ENCODE peak calls at places on chromosome 22, in four cellular contexts. S is fibroblast of lung, X is HL-60, B is mucosa of descending colon. T is an unnamed sample.

GRCh38 chr22:29457730-29458129 is 19.3 kb downstream of the RFPL1 start:
- DNase-seq in S (peak), X (no peak), B (no peak), T (no peak)

GRCh38 chr22:44711236-44711560 is 9.2 kb downstream of the PRR5 start:
- DNase-seq in S (no peak), X (no peak), B (no peak), T (no peak)

GRCh38 chr22:41308054-41308453 is 6.7 kb downstream of the ZC3H7B start:
- DNase-seq in S (no peak), X (no peak), B (no peak), T (no peak)

GRCh38 chr22:46057206-46057605 is 80.2 kb upstream of the WNT7B start:
- DNase-seq in S (peak), X (no peak), B (peak), T (no peak)

GRCh38 chr22:29004647-29005371 is 56.8 kb downstream of the C22orf31 start:
- DNase-seq in S (peak), X (no peak), B (peak), T (no peak)

GRCh38 chr22:25847451-25847850 is 105.5 kb downstream of the MYO18B start:
- DNase-seq in S (no peak), X (no peak), B (no peak), T (no peak)

GRCh38 chr22:19817561-19818263 is 37.0 kb downstream of the GNB1L start:
- DNase-seq in S (no peak), X (no peak), B (no peak), T (no peak)

GRCh38 chr22:35335936-35336781 is 36.5 kb downstream of the TOM1 start:
- DNase-seq in S (no peak), X (no peak), B (no peak), T (no peak)

GRCh38 chr22:19930537-19931486 is 10.8 kb upstream of the COMT start:
- DNase-seq in S (no peak), X (no peak), B (peak), T (no peak)

GRCh38 chr22:29055192-29055830 is 6.3 kb downstream of the C22orf31 start:
- DNase-seq in S (no peak), X (no peak), B (no peak), T (no peak)

GRCh38 chr22:38927033-38927789 is 30.2 kb upstream of the APOBEC3A start:
- DNase-seq in S (peak), X (peak), B (peak), T (no peak)

GRCh38 chr22:28923826-28924732 is 40.7 kb downstream of the ZNRF3 start:
- DNase-seq in S (no peak), X (no peak), B (peak), T (no peak)

GRCh38 chr22:46788426-46789168 is 26.1 kb downstream of the TBC1D22A start:
- DNase-seq in S (no peak), X (no peak), B (no peak), T (no peak)

GRCh38 chr22:50696799-50697561 is 24.4 kb downstream of the SHANK3 start:
- DNase-seq in S (peak), X (no peak), B (peak), T (no peak)

GRCh38 chr22:29071261-29072045 is 1.4 kb upstream of the KREMEN1 start:
- DNase-seq in S (peak), X (peak), B (peak), T (no peak)

GRCh38 chr22:38316340-38317236 is 645 bp downstream of the CSNK1E start:
- DNase-seq in S (peak), X (peak), B (peak), T (no peak)

GRCh38 chr22:35648066-35649025 is at the start of gene APOL6:
- DNase-seq in S (peak), X (peak), B (no peak), T (no peak)

GRCh38 chr22:36790648-36791047 is 14.7 kb upstream of the IFT27 start:
- DNase-seq in S (no peak), X (no peak), B (no peak), T (no peak)

GRCh38 chr22:41504397-41504796 is 35.5 kb downstream of the ACO2 start:
- DNase-seq in S (no peak), X (no peak), B (no peak), T (no peak)

GRCh38 chr22:44126807-44127206 is 53.9 kb upstream of the PARVG start:
- DNase-seq in S (no peak), X (no peak), B (no peak), T (no peak)

GRCh38 chr22:43110444-43110926 is at the start of gene BIK:
- DNase-seq in S (peak), X (peak), B (peak), T (no peak)

GRCh38 chr22:35023692-35024363 is 42.1 kb upstream of the ISX start:
- DNase-seq in S (peak), X (peak), B (peak), T (no peak)

DNA sequence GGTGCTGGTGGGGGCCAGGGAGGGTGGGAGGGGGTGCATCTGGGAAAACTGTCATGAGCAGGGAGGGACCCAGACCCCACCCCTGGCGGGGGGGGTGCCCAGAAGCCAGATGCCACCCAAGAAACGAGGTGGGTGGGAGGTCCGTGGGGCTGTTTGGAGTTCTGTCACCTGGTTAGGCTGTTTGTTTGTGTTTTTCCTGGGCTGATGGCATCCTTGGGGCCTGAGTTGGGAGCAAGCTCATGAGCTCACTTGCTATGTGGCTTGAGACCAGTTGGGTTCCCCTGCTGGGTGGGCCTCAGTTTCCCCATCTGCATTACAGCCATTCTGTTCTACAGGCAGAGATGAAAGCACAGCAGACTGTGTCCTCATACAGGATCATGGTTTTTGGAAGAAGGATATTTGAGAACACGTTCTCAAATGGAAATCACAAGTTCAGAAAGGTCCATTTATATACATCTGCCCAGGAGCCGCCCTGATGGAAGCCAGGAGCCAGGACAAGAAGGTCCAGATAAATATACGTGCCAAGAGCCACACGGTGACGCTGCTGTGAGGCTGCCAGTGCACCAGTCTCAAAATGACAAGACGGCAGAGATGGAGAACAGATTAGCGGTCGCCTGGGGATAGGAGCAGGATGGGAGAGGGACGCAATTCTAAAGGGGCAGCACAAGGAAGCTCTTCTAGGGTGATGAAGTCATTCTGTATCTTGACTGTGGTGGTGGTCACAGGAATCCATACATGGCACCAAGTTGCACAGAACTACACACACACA is 312.9 kb downstream of the MN1 start:
- DNase-seq in S (peak), X (no peak), B (no peak), T (no peak)
- TF ChIP-seq CTCF in S (no peak), X (no peak), B (no peak), T (no peak)

DNA sequence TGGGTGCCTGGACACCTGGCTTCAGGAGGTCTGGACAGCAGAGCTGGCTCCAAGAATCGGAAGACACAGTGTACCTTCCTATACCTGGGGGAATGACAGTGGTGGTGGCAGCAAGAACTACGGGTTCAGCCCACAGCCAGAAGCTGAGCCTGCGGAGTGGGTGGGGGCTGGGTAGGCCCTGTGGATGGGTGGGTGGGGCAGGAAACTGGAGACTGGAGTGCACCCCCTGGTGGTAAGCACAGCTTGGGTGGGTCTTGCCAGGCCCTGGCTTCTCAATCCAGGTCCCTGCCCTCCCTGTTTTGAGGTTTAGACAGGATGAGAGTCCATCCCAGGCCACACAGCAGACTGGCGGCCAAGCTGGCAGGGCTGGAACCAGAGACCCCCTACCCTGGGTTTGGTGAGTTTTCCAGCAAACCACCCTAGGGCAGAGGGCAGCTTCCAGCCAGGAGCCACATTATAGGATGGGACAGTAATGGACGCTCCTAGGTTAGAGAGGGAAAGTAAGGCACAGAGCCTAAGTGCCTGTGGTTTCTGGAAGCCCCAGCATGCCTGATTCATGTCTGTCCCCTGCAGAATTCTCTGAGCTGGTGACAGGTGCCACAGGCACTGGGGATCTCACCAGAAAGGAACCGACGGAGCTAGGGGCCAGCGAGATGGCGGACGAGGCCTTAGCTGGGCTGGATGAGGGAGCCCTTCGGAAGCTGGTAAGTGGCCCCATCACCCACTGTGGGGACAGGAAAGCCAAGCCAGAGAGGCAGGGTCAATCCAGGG is 1.7 kb downstream of the SMTN start:
- DNase-seq in S (peak), X (peak), B (peak), T (peak)
- TF ChIP-seq CTCF in S (peak), X (peak), B (peak), T (peak)

GRCh38 chr22:23789638-23790037 is 2.9 kb downstream of the SMARCB1 start:
- DNase-seq in S (no peak), X (no peak), B (no peak), T (no peak)
- TF ChIP-seq CTCF in S (no peak), X (no peak), B (no peak), T (no peak)

GRCh38 chr22:49510718-49511117 is 317.0 kb downstream of the BRD1 start:
- DNase-seq in S (no peak), X (no peak), B (no peak), T (no peak)
- TF ChIP-seq CTCF in S (no peak), X (no peak), B (no peak), T (no peak)

DNA sequence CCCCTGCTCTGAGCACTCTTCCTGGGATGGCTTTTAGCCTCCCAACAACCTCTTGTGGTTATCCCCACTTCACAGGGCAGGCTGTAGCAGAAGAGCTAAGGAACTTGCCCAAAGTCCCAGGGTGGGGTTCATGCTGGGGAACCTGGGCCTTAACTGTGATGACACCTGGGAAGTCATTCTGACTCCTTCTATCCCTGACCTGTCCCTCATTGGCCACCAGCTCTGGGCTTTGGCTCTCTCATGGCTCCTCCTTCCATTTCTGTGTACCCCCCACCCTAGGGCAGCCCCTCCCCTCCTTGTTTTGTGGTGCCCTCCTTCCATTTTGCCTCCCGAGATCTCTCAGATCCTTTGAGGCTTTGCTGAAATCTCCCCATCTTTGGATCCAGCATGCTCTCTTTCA is 2.7 kb downstream of the PPM1F start:
- DNase-seq in S (no peak), X (no peak), B (no peak), T (no peak)
- TF ChIP-seq CTCF in S (no peak), X (no peak), B (no peak), T (no peak)

GRCh38 chr22:21099578-21099977 is 53.8 kb downstream of the LRRC74B start:
- DNase-seq in S (no peak), X (no peak), B (no peak), T (no peak)
- TF ChIP-seq CTCF in S (no peak), X (no peak), B (no peak), T (no peak)